ENCODE peak calls at places on chromosomes 4 and X, in eight cellular contexts. One of them, this sample, is unnamed.

GRCh38 chrX:13277539-13277938 is 42.3 kb downstream of the ATXN3L start:
- DNase-seq in astrocyte: no peak
- DNase-seq in neural crest cell: no peak
- DNase-seq in fibroblast of the aortic adventitia: no peak
- DNase-seq in bronchial epithelial cell: no peak
- DNase-seq in astrocyte of the cerebellum: no peak
- DNase-seq in cardiac muscle cell: no peak
- DNase-seq in OCI-LY7: no peak
- DNase-seq in this sample: no peak

GRCh38 chr4:159487284-159487747 is 384.4 kb downstream of the RAPGEF2 start:
- DNase-seq in astrocyte of the cerebellum: peak
- DNase-seq in neural crest cell: peak
- DNase-seq in bronchial epithelial cell: peak
- DNase-seq in fibroblast of the aortic adventitia: peak
- DNase-seq in OCI-LY7: peak
- DNase-seq in astrocyte: peak
- DNase-seq in cardiac muscle cell: peak
- DNase-seq in this sample: peak

GRCh38 chrX:41234962-41235361 is 99.0 kb upstream of the DDX3X start:
- DNase-seq in bronchial epithelial cell: no peak
- DNase-seq in neural crest cell: no peak
- DNase-seq in OCI-LY7: no peak
- DNase-seq in astrocyte: no peak
- DNase-seq in fibroblast of the aortic adventitia: no peak
- DNase-seq in astrocyte of the cerebellum: no peak
- DNase-seq in cardiac muscle cell: no peak
- DNase-seq in this sample: no peak

GRCh38 chr4:137124278-137124932 is 407.9 kb downstream of the PCDH18 start:
- DNase-seq in fibroblast of the aortic adventitia: peak
- DNase-seq in OCI-LY7: peak
- DNase-seq in neural crest cell: no peak
- DNase-seq in bronchial epithelial cell: peak
- DNase-seq in astrocyte: peak
- DNase-seq in cardiac muscle cell: peak
- DNase-seq in astrocyte of the cerebellum: peak
- DNase-seq in this sample: no peak

GRCh38 chr4:3473943-3474335 is 10.8 kb downstream of the DOK7 start:
- DNase-seq in OCI-LY7: no peak
- DNase-seq in cardiac muscle cell: no peak
- DNase-seq in neural crest cell: no peak
- DNase-seq in fibroblast of the aortic adventitia: no peak
- DNase-seq in astrocyte of the cerebellum: no peak
- DNase-seq in bronchial epithelial cell: no peak
- DNase-seq in astrocyte: no peak
- DNase-seq in this sample: no peak

GRCh38 chr4:8905236-8905772 is 33.7 kb upstream of the HMX1 start:
- DNase-seq in astrocyte of the cerebellum: no peak
- DNase-seq in astrocyte: no peak
- DNase-seq in bronchial epithelial cell: no peak
- DNase-seq in cardiac muscle cell: no peak
- DNase-seq in OCI-LY7: no peak
- DNase-seq in fibroblast of the aortic adventitia: no peak
- DNase-seq in neural crest cell: no peak
- DNase-seq in this sample: no peak

GRCh38 chrX:109856974-109857373 is 123.9 kb upstream of the ACSL4 start:
- DNase-seq in OCI-LY7: peak
- DNase-seq in astrocyte of the cerebellum: no peak
- DNase-seq in astrocyte: no peak
- DNase-seq in neural crest cell: no peak
- DNase-seq in fibroblast of the aortic adventitia: peak
- DNase-seq in cardiac muscle cell: peak
- DNase-seq in bronchial epithelial cell: no peak
- DNase-seq in this sample: no peak

GRCh38 chr4:108270466-108271450 is 102.0 kb upstream of the LEF1 start:
- DNase-seq in OCI-LY7: no peak
- DNase-seq in neural crest cell: no peak
- DNase-seq in bronchial epithelial cell: peak
- DNase-seq in fibroblast of the aortic adventitia: peak
- DNase-seq in astrocyte of the cerebellum: peak
- DNase-seq in astrocyte: peak
- DNase-seq in cardiac muscle cell: no peak
- DNase-seq in this sample: no peak

GRCh38 chr4:6362243-6362885 is 92.7 kb downstream of the WFS1 start:
- DNase-seq in astrocyte: no peak
- DNase-seq in fibroblast of the aortic adventitia: no peak
- DNase-seq in cardiac muscle cell: no peak
- DNase-seq in bronchial epithelial cell: no peak
- DNase-seq in neural crest cell: no peak
- DNase-seq in OCI-LY7: no peak
- DNase-seq in astrocyte of the cerebellum: no peak
- DNase-seq in this sample: no peak

GRCh38 chr4:83686166-83686565 is 150.3 kb downstream of the GPAT3 start:
- DNase-seq in fibroblast of the aortic adventitia: no peak
- DNase-seq in OCI-LY7: no peak
- DNase-seq in cardiac muscle cell: no peak
- DNase-seq in neural crest cell: no peak
- DNase-seq in astrocyte: no peak
- DNase-seq in bronchial epithelial cell: peak
- DNase-seq in astrocyte of the cerebellum: no peak
- DNase-seq in this sample: no peak

GRCh38 chr4:139609647-139610046 is 53.6 kb upstream of the SETD7 start:
- DNase-seq in bronchial epithelial cell: peak
- DNase-seq in OCI-LY7: no peak
- DNase-seq in astrocyte of the cerebellum: no peak
- DNase-seq in cardiac muscle cell: no peak
- DNase-seq in astrocyte: peak
- DNase-seq in neural crest cell: no peak
- DNase-seq in fibroblast of the aortic adventitia: peak
- DNase-seq in this sample: no peak

GRCh38 chr4:7561557-7561956 is 126.8 kb upstream of the PSAPL1 start:
- DNase-seq in cardiac muscle cell: no peak
- DNase-seq in OCI-LY7: no peak
- DNase-seq in bronchial epithelial cell: no peak
- DNase-seq in neural crest cell: no peak
- DNase-seq in astrocyte: no peak
- DNase-seq in astrocyte of the cerebellum: no peak
- DNase-seq in fibroblast of the aortic adventitia: no peak
- DNase-seq in this sample: no peak

GRCh38 chrX:69291111-69291510 is 125.9 kb upstream of the PJA1 start:
- DNase-seq in bronchial epithelial cell: no peak
- DNase-seq in OCI-LY7: no peak
- DNase-seq in fibroblast of the aortic adventitia: peak
- DNase-seq in astrocyte: no peak
- DNase-seq in astrocyte of the cerebellum: no peak
- DNase-seq in cardiac muscle cell: no peak
- DNase-seq in neural crest cell: no peak
- DNase-seq in this sample: no peak

GRCh38 chrX:7925867-7926472 is 1.2 kb downstream of the PNPLA4 start:
- DNase-seq in cardiac muscle cell: peak
- DNase-seq in astrocyte: peak
- DNase-seq in astrocyte of the cerebellum: peak
- DNase-seq in fibroblast of the aortic adventitia: peak
- DNase-seq in neural crest cell: peak
- DNase-seq in OCI-LY7: peak
- DNase-seq in bronchial epithelial cell: peak
- DNase-seq in this sample: peak

GRCh38 chr4:1579834-1580686 is 104.1 kb downstream of the FAM53A start:
- DNase-seq in fibroblast of the aortic adventitia: peak
- DNase-seq in astrocyte of the cerebellum: no peak
- DNase-seq in OCI-LY7: peak
- DNase-seq in astrocyte: peak
- DNase-seq in neural crest cell: peak
- DNase-seq in bronchial epithelial cell: peak
- DNase-seq in cardiac muscle cell: peak
- DNase-seq in this sample: peak

GRCh38 chrX:49227726-49228125 is 5.4 kb downstream of the CACNA1F start:
- DNase-seq in fibroblast of the aortic adventitia: no peak
- DNase-seq in neural crest cell: no peak
- DNase-seq in cardiac muscle cell: no peak
- DNase-seq in OCI-LY7: no peak
- DNase-seq in astrocyte of the cerebellum: no peak
- DNase-seq in bronchial epithelial cell: no peak
- DNase-seq in astrocyte: no peak
- DNase-seq in this sample: no peak

GRCh38 chrX:78822157-78822683 is 74.7 kb downstream of the LPAR4 start:
- DNase-seq in astrocyte of the cerebellum: no peak
- DNase-seq in fibroblast of the aortic adventitia: no peak
- DNase-seq in astrocyte: no peak
- DNase-seq in neural crest cell: no peak
- DNase-seq in OCI-LY7: no peak
- DNase-seq in bronchial epithelial cell: peak
- DNase-seq in cardiac muscle cell: no peak
- DNase-seq in this sample: no peak

DNA sequence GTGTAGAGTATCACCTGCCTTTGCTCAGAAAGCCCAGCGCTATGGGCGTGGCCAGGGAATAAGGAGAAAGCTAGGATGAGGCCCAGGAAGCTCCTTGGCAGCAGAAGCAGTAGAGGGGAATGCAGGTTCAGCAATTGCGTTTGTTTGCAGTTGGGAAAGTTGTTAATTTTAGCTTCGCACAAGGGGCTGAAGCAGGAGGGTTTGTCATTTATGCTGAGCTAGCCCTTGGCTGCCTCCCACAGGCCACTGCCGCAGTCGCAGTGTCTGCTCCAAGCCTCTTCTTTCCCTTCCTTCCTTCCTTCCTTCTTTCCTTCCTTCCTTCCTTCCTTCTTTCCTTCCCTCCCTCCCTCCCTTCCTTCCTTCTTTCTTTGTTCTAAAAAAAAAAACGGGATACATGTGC is 21.5 kb downstream of the FRMPD3 start:
- DNase-seq in bronchial epithelial cell: no peak
- DNase-seq in neural crest cell: no peak
- DNase-seq in OCI-LY7: no peak
- DNase-seq in fibroblast of the aortic adventitia: no peak
- DNase-seq in astrocyte: no peak
- DNase-seq in astrocyte of the cerebellum: no peak
- DNase-seq in cardiac muscle cell: peak
- DNase-seq in this sample: no peak
- TF ChIP-seq CTCF in bronchial epithelial cell: peak
- TF ChIP-seq CTCF in neural crest cell: peak
- TF ChIP-seq CTCF in OCI-LY7: peak
- TF ChIP-seq CTCF in fibroblast of the aortic adventitia: no peak
- TF ChIP-seq CTCF in astrocyte: no peak
- TF ChIP-seq CTCF in astrocyte of the cerebellum: no peak
- TF ChIP-seq CTCF in cardiac muscle cell: no peak
- TF ChIP-seq CTCF in this sample: no peak

DNA sequence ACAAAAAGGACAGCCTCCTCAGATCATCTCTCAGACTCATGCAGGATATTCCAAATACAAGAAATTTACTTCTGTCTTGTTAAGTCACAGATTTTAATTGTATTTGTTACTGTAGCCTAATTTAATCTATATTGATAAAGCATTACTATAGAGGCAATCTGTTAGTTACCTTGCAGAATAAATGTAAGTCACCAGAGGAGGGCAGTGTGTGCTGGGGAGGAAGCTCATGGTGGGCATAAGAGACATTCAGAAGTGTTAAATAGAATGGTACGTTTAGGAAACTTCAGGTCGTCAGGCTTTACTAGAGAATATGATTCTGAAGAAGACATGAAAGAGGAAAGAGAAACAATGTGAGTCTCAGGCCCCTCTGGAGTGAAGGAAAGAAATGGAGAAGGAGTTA is 37.3 kb upstream of the INPP4B start:
- DNase-seq in astrocyte: no peak
- DNase-seq in OCI-LY7: peak
- DNase-seq in fibroblast of the aortic adventitia: peak
- DNase-seq in neural crest cell: no peak
- DNase-seq in bronchial epithelial cell: peak
- DNase-seq in astrocyte of the cerebellum: no peak
- DNase-seq in cardiac muscle cell: peak
- DNase-seq in this sample: peak
- TF ChIP-seq CTCF in astrocyte: peak
- TF ChIP-seq CTCF in OCI-LY7: peak
- TF ChIP-seq CTCF in fibroblast of the aortic adventitia: peak
- TF ChIP-seq CTCF in neural crest cell: peak
- TF ChIP-seq CTCF in bronchial epithelial cell: peak
- TF ChIP-seq CTCF in astrocyte of the cerebellum: peak
- TF ChIP-seq CTCF in cardiac muscle cell: peak
- TF ChIP-seq CTCF in this sample: no peak

DNA sequence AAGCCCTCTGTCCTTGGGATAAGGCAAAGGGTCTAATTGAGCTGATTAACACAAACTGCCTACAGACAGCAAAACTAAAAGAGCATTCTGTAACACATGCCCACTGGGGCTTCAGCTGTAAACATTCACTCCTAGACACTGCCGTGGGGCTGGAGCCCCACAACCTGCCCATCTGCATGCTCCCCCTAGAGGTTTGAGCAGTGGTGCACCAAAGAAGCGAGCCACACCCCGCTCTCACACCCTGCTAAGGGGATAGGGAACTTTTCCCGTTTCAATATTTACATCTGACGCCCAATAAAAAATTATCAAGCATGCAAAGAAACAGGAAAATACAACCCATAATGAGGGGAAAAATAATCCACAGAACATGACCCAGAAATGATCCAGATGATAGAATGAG is 46.9 kb upstream of the HSD17B10 start:
- DNase-seq in astrocyte of the cerebellum: no peak
- DNase-seq in OCI-LY7: no peak
- DNase-seq in bronchial epithelial cell: no peak
- DNase-seq in cardiac muscle cell: no peak
- DNase-seq in astrocyte: no peak
- DNase-seq in fibroblast of the aortic adventitia: no peak
- DNase-seq in neural crest cell: no peak
- DNase-seq in this sample: peak
- TF ChIP-seq CTCF in astrocyte of the cerebellum: peak
- TF ChIP-seq CTCF in OCI-LY7: peak
- TF ChIP-seq CTCF in bronchial epithelial cell: peak
- TF ChIP-seq CTCF in cardiac muscle cell: peak
- TF ChIP-seq CTCF in astrocyte: peak
- TF ChIP-seq CTCF in fibroblast of the aortic adventitia: peak
- TF ChIP-seq CTCF in neural crest cell: peak
- TF ChIP-seq CTCF in this sample: no peak

DNA sequence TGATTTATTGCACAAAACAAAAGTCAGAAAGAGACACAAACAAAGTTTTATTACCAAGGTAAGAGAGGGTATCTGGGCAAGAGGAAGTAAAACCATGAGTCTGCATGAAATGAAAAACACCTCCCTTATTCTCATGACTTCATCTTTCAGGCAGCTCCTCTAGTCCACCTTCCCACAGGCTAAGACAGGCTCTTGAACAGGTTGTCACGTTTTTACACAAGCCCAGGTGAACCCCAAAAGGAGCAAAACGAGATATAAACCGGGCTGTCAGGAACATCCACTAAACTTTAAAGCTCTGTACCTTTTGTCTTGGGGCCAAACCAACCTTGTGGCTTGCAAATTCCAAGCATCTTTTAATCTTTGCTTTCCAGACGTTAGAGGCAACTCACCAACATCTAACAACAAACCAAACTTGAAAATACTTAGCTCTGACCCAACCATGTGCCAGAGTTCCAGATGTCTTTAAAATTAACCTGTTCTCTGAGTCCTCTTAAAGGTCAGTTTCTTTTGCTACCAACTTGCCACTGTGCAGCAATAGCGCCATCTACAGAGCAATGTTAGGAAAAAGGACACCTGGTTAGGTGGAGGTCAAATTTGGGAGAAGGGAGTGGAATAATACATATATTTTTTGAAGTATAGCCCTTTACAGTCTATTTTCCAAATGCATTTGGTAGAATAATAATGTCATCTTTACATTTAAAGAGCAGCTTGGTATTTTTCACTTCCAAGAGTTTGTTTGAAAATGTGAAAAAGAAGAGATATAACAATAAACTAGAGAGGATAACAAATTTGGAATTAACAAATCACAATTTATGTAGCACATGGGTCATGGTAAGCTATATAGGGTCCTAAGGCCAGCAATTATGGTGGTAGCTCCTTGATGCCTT is 73.1 kb downstream of the QRFPR start:
- DNase-seq in OCI-LY7: peak
- DNase-seq in astrocyte of the cerebellum: peak
- DNase-seq in cardiac muscle cell: peak
- DNase-seq in fibroblast of the aortic adventitia: peak
- DNase-seq in neural crest cell: no peak
- DNase-seq in bronchial epithelial cell: peak
- DNase-seq in astrocyte: peak
- DNase-seq in this sample: peak
- TF ChIP-seq CTCF in OCI-LY7: peak
- TF ChIP-seq CTCF in astrocyte of the cerebellum: peak
- TF ChIP-seq CTCF in cardiac muscle cell: peak
- TF ChIP-seq CTCF in fibroblast of the aortic adventitia: peak
- TF ChIP-seq CTCF in neural crest cell: peak
- TF ChIP-seq CTCF in bronchial epithelial cell: peak
- TF ChIP-seq CTCF in astrocyte: peak
- TF ChIP-seq CTCF in this sample: peak